ENCODE peak calls at places on chromosomes 4 and X, in five cellular contexts. L is endodermal cell, Y is Peyer's patch, R is A549, O is stomach. E is an unnamed sample. For H3K4me1, the result is how much of the 10 kb centered on the place peaks cover.

GRCh38 chr4:86640469-86640868 is 46.4 kb downstream of the PTPN13 start:
- DNase-seq in L (no peak), Y (no peak), R (no peak), O (no peak), E (no peak)

GRCh38 chrX:116357317-116357716 is 79.1 kb upstream of the SLC6A14 start:
- DNase-seq in L (no peak), Y (no peak), R (no peak), O (no peak), E (no peak)

GRCh38 chr4:19382993-19383392 is 868.7 kb upstream of the SLIT2 start:
- DNase-seq in L (no peak), Y (no peak), R (no peak), O (no peak), E (no peak)

GRCh38 chr4:13633671-13634070 is 6.1 kb upstream of the BOD1L1 start:
- DNase-seq in L (no peak), Y (no peak), R (no peak), O (no peak), E (no peak)

GRCh38 chrX:24965400-24965799 is 50.4 kb downstream of the ARX start:
- DNase-seq in L (no peak), Y (no peak), R (no peak), O (no peak), E (no peak)

GRCh38 chrX:134374294-134374693 is 85.7 kb upstream of the HPRT1 start:
- DNase-seq in L (no peak), Y (no peak), R (no peak), O (no peak), E (no peak)

GRCh38 chr4:80188457-80188800 is 8.9 kb upstream of the PRDM8 start:
- DNase-seq in L (no peak), Y (no peak), R (no peak), O (no peak), E (no peak)

GRCh38 chr4:115187136-115187535 is 73.7 kb upstream of the NDST4 start:
- DNase-seq in L (no peak), Y (no peak), R (no peak), O (no peak), E (no peak)

GRCh38 chr4:94497690-94498089 is 45.9 kb downstream of the PDLIM5 start:
- DNase-seq in L (no peak), Y (no peak), R (no peak), O (no peak), E (no peak)

GRCh38 chr4:1777822-1778641 is 15.1 kb upstream of the FGFR3 start:
- DNase-seq in L (peak), Y (no peak), R (peak), O (no peak), E (no peak)

GRCh38 chr4:8362483-8362882 is 78.0 kb downstream of the ACOX3 start:
- DNase-seq in L (no peak), Y (no peak), R (no peak), O (no peak), E (no peak)

GRCh38 chr4:101527186-101527585 is 179.9 kb upstream of the PPP3CA start:
- DNase-seq in L (no peak), Y (no peak), R (no peak), O (no peak), E (no peak)

GRCh38 chr4:79923290-79923689 is 149.7 kb downstream of the ANTXR2 start:
- DNase-seq in L (no peak), Y (no peak), R (no peak), O (no peak), E (no peak)

GRCh38 chr4:169256101-169256612 is 14.6 kb downstream of the SH3RF1 start:
- DNase-seq in L (no peak), Y (no peak), R (no peak), O (no peak), E (no peak)

GRCh38 chr4:15118281-15118680 is 116.0 kb downstream of the CPEB2 start:
- DNase-seq in L (no peak), Y (no peak), R (no peak), O (no peak), E (peak)

GRCh38 chr4:70601422-70602039 is 9.5 kb downstream of the AMBN start:
- DNase-seq in L (peak), Y (peak), R (peak), O (peak), E (peak)

GRCh38 chr4:146041139-146042004 is 102.7 kb upstream of the ZNF827 start:
- DNase-seq in L (no peak), Y (no peak), R (no peak), O (no peak), E (no peak)

GRCh38 chr4:77695769-77696168 is 90.1 kb downstream of the CXCL13 start:
- DNase-seq in L (no peak), Y (no peak), R (peak), O (no peak), E (no peak)

GRCh38 chr4:82363896-82364487 is 9.8 kb downstream of the HNRNPD start:
- DNase-seq in L (peak), Y (no peak), R (no peak), O (no peak), E (no peak)

GRCh38 chrX:155841232-155841631 is 39.9 kb upstream of the VAMP7 start:
- DNase-seq in L (no peak), Y (no peak), R (no peak), O (no peak), E (no peak)

GRCh38 chr4:57168986-57169385 is 58.8 kb upstream of the IGFBP7 start:
- DNase-seq in L (no peak), Y (no peak), R (no peak), O (no peak), E (no peak)

GRCh38 chrX:1239681-1240142 is 27.3 kb upstream of the CRLF2 start:
- DNase-seq in L (no peak), Y (peak), R (no peak), O (peak), E (peak)

GRCh38 chr4:168273838-168274237 is 44.7 kb downstream of the DDX60 start:
- DNase-seq in L (no peak), Y (no peak), R (no peak), O (no peak), E (no peak)

GRCh38 chr4:159922119-159922518 is 819.2 kb downstream of the RAPGEF2 start:
- DNase-seq in L (no peak), Y (no peak), R (no peak), O (no peak), E (no peak)

GRCh38 chr4:14222630-14223029 is 595.1 kb upstream of the BOD1L1 start:
- DNase-seq in L (no peak), Y (no peak), R (no peak), O (no peak), E (no peak)

GRCh38 chr4:14410469-14410868 is 591.8 kb upstream of the CPEB2 start:
- DNase-seq in L (no peak), Y (no peak), R (no peak), O (no peak), E (no peak)

GRCh38 chrX:109735241-109735744 is 2.2 kb upstream of the ACSL4 start:
- DNase-seq in L (no peak), Y (no peak), R (no peak), O (no peak), E (no peak)

GRCh38 chrX:30343206-30343605 is 34.0 kb upstream of the NR0B1 start:
- DNase-seq in L (peak), Y (no peak), R (no peak), O (no peak), E (no peak)

GRCh38 chr4:141896687-141897086 is 260.3 kb downstream of the IL15 start:
- DNase-seq in L (no peak), Y (no peak), R (no peak), O (no peak), E (no peak)

GRCh38 chr4:138494931-138495330 is 252.8 kb upstream of the SLC7A11 start:
- DNase-seq in L (peak), Y (no peak), R (peak), O (no peak), E (no peak)

GRCh38 chr4:107366900-107367299 is 330.8 kb upstream of the DKK2 start:
- DNase-seq in L (no peak), Y (no peak), R (no peak), O (no peak), E (no peak)

GRCh38 chr4:52836653-52837052 is 25.5 kb upstream of the RASL11B start:
- DNase-seq in L (no peak), Y (no peak), R (no peak), O (no peak), E (no peak)

GRCh38 chrX:73214366-73215094 is at the start of gene NAP1L2:
- DNase-seq in L (peak), Y (peak), R (peak), O (no peak), E (peak)

GRCh38 chrX:40855411-40855810 is 120.1 kb upstream of the MED14 start:
- DNase-seq in L (no peak), Y (no peak), R (no peak), O (no peak), E (no peak)

GRCh38 chr4:68463796-68464195 is 16.5 kb downstream of the TMPRSS11E start:
- DNase-seq in L (no peak), Y (no peak), R (no peak), O (no peak), E (no peak)

GRCh38 chr4:3851211-3851610 is 85.0 kb downstream of the ADRA2C start:
- DNase-seq in L (no peak), Y (no peak), R (no peak), O (no peak), E (no peak)

GRCh38 chr4:4838602-4839470 is 20.6 kb upstream of the MSX1 start:
- DNase-seq in L (peak), Y (no peak), R (no peak), O (no peak), E (no peak)

GRCh38 chr4:7857238-7857701 is 82.4 kb downstream of the AFAP1 start:
- DNase-seq in L (no peak), Y (no peak), R (no peak), O (no peak), E (no peak)

GRCh38 chrX:46180258-46180687 is 364.9 kb downstream of the ZNF674 start:
- DNase-seq in L (peak), Y (no peak), R (no peak), O (no peak), E (no peak)

GRCh38 chrX:22134681-22135080 is 102.6 kb downstream of the PHEX start:
- DNase-seq in L (no peak), Y (no peak), R (peak), O (no peak), E (no peak)

GRCh38 chr4:184450743-184451142 is 23.6 kb downstream of the IRF2 start:
- DNase-seq in L (peak), Y (no peak), R (no peak), O (no peak), E (no peak)
- TF ChIP-seq CTCF in L (no peak), Y (no peak), R (no peak), O (no peak), E (no peak)

DNA sequence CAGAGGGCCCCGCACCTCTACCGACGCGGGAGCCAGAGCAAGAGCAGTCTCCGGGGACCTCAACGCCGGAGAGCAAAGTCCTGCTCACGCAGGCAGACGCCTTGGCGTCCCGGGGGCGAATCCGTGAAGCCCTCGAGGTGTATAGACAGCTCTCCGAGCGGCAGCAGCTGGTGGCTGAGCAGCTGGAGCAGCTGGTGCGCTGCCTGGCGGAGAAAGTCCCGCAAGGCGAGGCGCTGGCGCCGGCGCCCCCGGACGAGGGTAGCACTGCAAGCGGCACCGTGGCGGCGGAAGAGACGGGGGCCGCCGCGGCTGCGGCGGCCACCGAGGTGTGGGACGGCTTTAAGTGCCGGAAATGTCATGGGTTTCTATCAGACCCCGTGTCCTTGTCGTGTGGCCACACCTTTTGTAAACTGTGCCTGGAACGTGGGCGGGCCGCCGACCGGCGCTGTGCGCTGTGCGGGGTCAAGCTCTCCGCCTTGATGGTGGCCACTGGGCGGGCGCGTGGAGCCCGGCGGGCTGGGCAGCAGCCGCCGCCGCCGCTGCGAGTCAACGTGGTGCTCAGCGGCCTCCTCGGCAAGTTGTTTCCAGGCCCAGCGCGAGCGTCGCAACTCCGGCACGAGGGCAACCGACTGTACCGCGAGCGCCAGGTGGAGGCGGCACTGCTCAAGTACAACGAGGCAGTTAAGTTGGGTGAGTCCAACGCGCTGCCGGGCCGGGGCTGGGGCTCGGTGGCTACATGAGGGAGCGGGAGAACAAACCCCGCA is 672 bp downstream of the LONRF3 start:
- DNase-seq in L (peak), Y (peak), R (no peak), O (peak), E (peak)
- H3K4me3 ChIP-seq in L (peak), Y (peak), R (peak), O (peak), E (peak)

DNA sequence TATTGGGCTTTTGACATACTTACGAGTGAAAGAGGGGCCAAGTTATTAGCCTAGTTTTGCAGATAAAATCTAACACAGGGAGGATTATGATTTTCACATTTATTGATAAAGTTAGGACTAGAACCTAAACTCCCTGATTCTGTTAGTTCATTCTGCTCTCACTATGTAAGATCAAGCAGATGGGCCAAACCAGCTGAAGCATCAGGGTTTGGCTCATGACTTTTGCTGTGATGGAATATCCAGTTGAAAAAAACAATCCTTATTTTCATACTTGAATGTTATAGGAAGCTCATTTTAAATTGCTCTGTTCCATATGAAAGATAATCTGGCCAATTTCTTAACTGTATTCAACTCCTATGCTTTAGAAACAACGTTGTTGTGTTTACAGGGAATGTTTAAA is 21.2 kb downstream of the SPRY1 start:
- DNase-seq in L (no peak), Y (no peak), R (no peak), O (no peak), E (no peak)
- H3K4me1 ChIP-seq in L (under half), Y (under half), R (under half), O (under half), E (under half)

GRCh38 chrX:130082244-130083106 is 27.8 kb downstream of the ELF4 start:
- DNase-seq in L (no peak), Y (peak), R (no peak), O (peak), E (peak)
- TF ChIP-seq CTCF in L (no peak), Y (peak), R (no peak), O (no peak), E (peak)

GRCh38 chr4:76209876-76210275 is 3.7 kb downstream of the SCARB2 start:
- DNase-seq in L (no peak), Y (no peak), R (no peak), O (no peak), E (no peak)

GRCh38 chr4:76208005-76208765 is 5.4 kb downstream of the SCARB2 start:
- DNase-seq in L (no peak), Y (peak), R (no peak), O (peak), E (peak)

GRCh38 chr4:76211769-76212168 is 1.9 kb downstream of the SCARB2 start:
- DNase-seq in L (no peak), Y (no peak), R (no peak), O (no peak), E (no peak)

GRCh38 chr4:76212301-76212700 is 1.3 kb downstream of the SCARB2 start:
- DNase-seq in L (no peak), Y (no peak), R (no peak), O (no peak), E (no peak)

GRCh38 chr4:76210502-76210901 is 3.1 kb downstream of the SCARB2 start:
- DNase-seq in L (no peak), Y (no peak), R (no peak), O (no peak), E (no peak)
- H3K4me3 ChIP-seq in L (no peak), Y (no peak), R (no peak), O (peak), E (peak)

GRCh38 chr4:109826719-109827118 is 1.1 kb upstream of the RRH start:
- DNase-seq in L (no peak), Y (no peak), R (no peak), O (no peak), E (no peak)
- H3K4me1 ChIP-seq in L (under half), Y (under half), R (under half), O (under half), E (under half)

GRCh38 chrX:15849555-15849954 is 5.1 kb downstream of the AP1S2 start:
- DNase-seq in L (peak), Y (no peak), R (peak), O (no peak), E (no peak)
- TF ChIP-seq CTCF in L (peak), Y (no peak), R (peak), O (no peak), E (no peak)

E was measured in right lobe of liver.